ENCODE peak calls at places on chromosomes 11 and 22, in eight cellular contexts. L is hepatocyte, Z is bronchial epithelial cell, S is tibial nerve, Y is H7, O is H1, K is keratinocyte, D is AG04450. U is an unnamed sample. For H3K27me3, the result is how much of the 10 kb centered on the place peaks cover.

GRCh38 chr11:132379540-132379939 is 1009.1 kb downstream of the NTM start:
- DNase-seq in L (no peak), Z (no peak), S (no peak), Y (no peak), O (no peak), K (no peak), D (no peak), U (no peak)

GRCh38 chr11:73313652-73314051 is 5.6 kb downstream of the ARHGEF17 start:
- DNase-seq in L (no peak), Z (no peak), S (no peak), Y (no peak), O (no peak), K (no peak), D (no peak), U (no peak)

GRCh38 chr11:5600374-5600851 is 4.0 kb downstream of the TRIM6 start:
- DNase-seq in L (peak), Z (peak), S (peak), Y (peak), O (peak), K (no peak), D (peak), U (peak)

GRCh38 chr11:60915250-60915914 is 1.4 kb downstream of the TMEM109 start:
- DNase-seq in L (peak), Z (peak), S (peak), Y (peak), O (peak), K (no peak), D (no peak), U (peak)

GRCh38 chr11:121767433-121767832 is 314.7 kb upstream of the SORL1-AS1 start:
- DNase-seq in L (no peak), Z (peak), S (no peak), Y (no peak), O (no peak), K (no peak), D (no peak), U (no peak)

GRCh38 chr22:37383342-37383741 is 43.9 kb downstream of the ELFN2 start:
- DNase-seq in L (no peak), Z (no peak), S (no peak), Y (no peak), O (no peak), K (no peak), D (no peak), U (no peak)

GRCh38 chr11:81707881-81708280 is 1025.8 kb downstream of the FAM181B start:
- DNase-seq in L (no peak), Z (no peak), S (no peak), Y (peak), O (no peak), K (no peak), D (no peak), U (no peak)

GRCh38 chr22:41535244-41535643 is 9.0 kb downstream of the POLR3H start:
- DNase-seq in L (peak), Z (peak), S (no peak), Y (peak), O (no peak), K (no peak), D (no peak), U (no peak)

GRCh38 chr11:61273151-61274078 is 21.7 kb downstream of the VWCE start:
- DNase-seq in L (no peak), Z (no peak), S (no peak), Y (no peak), O (no peak), K (no peak), D (no peak), U (peak)

GRCh38 chr11:106288057-106288456 is 210.6 kb downstream of the AASDHPPT start:
- DNase-seq in L (no peak), Z (no peak), S (no peak), Y (no peak), O (no peak), K (no peak), D (no peak), U (no peak)

GRCh38 chr11:70544774-70545625 is 146.7 kb downstream of the CTTN start:
- DNase-seq in L (peak), Z (no peak), S (no peak), Y (peak), O (no peak), K (no peak), D (no peak), U (no peak)

GRCh38 chr11:126474220-126474619 is 118.7 kb downstream of the ST3GAL4 start:
- DNase-seq in L (no peak), Z (no peak), S (no peak), Y (peak), O (no peak), K (no peak), D (no peak), U (no peak)

GRCh38 chr11:10322401-10322800 is 17.5 kb downstream of the ADM start:
- DNase-seq in L (no peak), Z (no peak), S (no peak), Y (no peak), O (no peak), K (no peak), D (no peak), U (no peak)

GRCh38 chr11:132312616-132313210 is 942.3 kb downstream of the NTM start:
- DNase-seq in L (no peak), Z (peak), S (no peak), Y (peak), O (no peak), K (no peak), D (no peak), U (peak)

GRCh38 chr22:19869497-19870152 is 15.0 kb upstream of the GNB1L start:
- DNase-seq in L (no peak), Z (no peak), S (peak), Y (peak), O (peak), K (no peak), D (no peak), U (no peak)

GRCh38 chr11:58576792-58577440 is 1.3 kb upstream of the LPXN start:
- DNase-seq in L (peak), Z (peak), S (no peak), Y (no peak), O (no peak), K (no peak), D (no peak), U (peak)

GRCh38 chr22:45575607-45576272 is 73.1 kb downstream of the FBLN1 start:
- DNase-seq in L (peak), Z (no peak), S (no peak), Y (peak), O (no peak), K (no peak), D (no peak), U (no peak)

GRCh38 chr11:118791961-118792578 is 1.1 kb upstream of the DDX6 start:
- DNase-seq in L (peak), Z (no peak), S (no peak), Y (peak), O (peak), K (no peak), D (no peak), U (peak)

GRCh38 chr22:44738347-44738715 is 14.0 kb upstream of the ARHGAP8 start:
- DNase-seq in L (peak), Z (peak), S (no peak), Y (peak), O (peak), K (no peak), D (no peak), U (peak)

GRCh38 chr11:103798029-103798428 is 238.4 kb upstream of the DDI1 start:
- DNase-seq in L (no peak), Z (no peak), S (no peak), Y (no peak), O (no peak), K (no peak), D (peak), U (no peak)

GRCh38 chr11:76443254-76443935 is 1.4 kb upstream of the EMSY start:
- DNase-seq in L (peak), Z (peak), S (no peak), Y (no peak), O (no peak), K (no peak), D (no peak), U (peak)

GRCh38 chr22:27651486-27651885 is 150.1 kb downstream of the MN1 start:
- DNase-seq in L (no peak), Z (no peak), S (no peak), Y (no peak), O (no peak), K (no peak), D (no peak), U (no peak)

GRCh38 chr11:27420722-27421572 is 51.6 kb downstream of the LGR4 start:
- DNase-seq in L (no peak), Z (peak), S (no peak), Y (no peak), O (no peak), K (no peak), D (no peak), U (peak)

GRCh38 chr11:34439521-34440258 is 956 bp downstream of the CAT start:
- DNase-seq in L (no peak), Z (no peak), S (no peak), Y (no peak), O (no peak), K (no peak), D (no peak), U (peak)

GRCh38 chr11:28384418-28384817 is 276.2 kb downstream of the METTL15 start:
- DNase-seq in L (no peak), Z (peak), S (no peak), Y (no peak), O (no peak), K (peak), D (peak), U (no peak)

GRCh38 chr11:95419915-95420314 is 188.9 kb upstream of the SESN3 start:
- DNase-seq in L (peak), Z (peak), S (no peak), Y (no peak), O (no peak), K (no peak), D (peak), U (no peak)

GRCh38 chr11:80007616-80008015 is 566.8 kb upstream of the TENM4 start:
- DNase-seq in L (no peak), Z (no peak), S (no peak), Y (no peak), O (no peak), K (no peak), D (no peak), U (no peak)

GRCh38 chr11:3217751-3218482 is 696 bp downstream of the MRGPRG start:
- DNase-seq in L (no peak), Z (no peak), S (no peak), Y (peak), O (peak), K (no peak), D (no peak), U (no peak)

GRCh38 chr11:130315354-130315970 is 745 bp upstream of the ZBTB44 start:
- DNase-seq in L (peak), Z (peak), S (no peak), Y (peak), O (peak), K (no peak), D (no peak), U (peak)

GRCh38 chr11:64990222-64990918 is 6.4 kb downstream of the BATF2 start:
- DNase-seq in L (no peak), Z (no peak), S (no peak), Y (peak), O (no peak), K (no peak), D (no peak), U (no peak)

GRCh38 chr22:20052309-20053250 is 27.5 kb upstream of the DGCR8 start:
- DNase-seq in L (no peak), Z (no peak), S (no peak), Y (no peak), O (no peak), K (no peak), D (no peak), U (peak)

DNA sequence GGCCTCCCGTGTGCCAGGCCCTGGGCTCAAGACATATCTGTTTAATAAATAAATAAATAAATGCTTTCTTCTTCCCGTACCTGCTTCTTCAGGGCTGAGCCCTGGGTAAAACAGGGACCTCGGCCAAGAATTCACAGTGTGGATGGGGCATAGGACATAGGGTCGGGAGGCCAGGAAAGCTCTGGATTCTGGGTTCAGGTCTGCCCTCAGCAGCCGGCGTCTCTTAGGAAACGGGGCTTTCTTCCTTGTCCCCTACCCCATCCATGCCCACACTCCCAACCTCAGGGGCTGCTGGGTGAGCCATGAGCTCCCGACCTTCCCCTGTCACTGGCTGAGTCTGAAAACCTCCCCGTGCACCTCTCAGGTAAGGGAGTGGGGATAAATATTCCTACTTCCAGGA is 55.7 kb upstream of the ALX4 start:
- DNase-seq in L (no peak), Z (no peak), S (no peak), Y (no peak), O (no peak), K (no peak), D (no peak), U (no peak)
- H3K27me3 ChIP-seq in L (under half), Z (under half), S (under half), Y (under half), O (under half), K (under half), D (under half), U (under half)

GRCh38 chr11:19441288-19441687 is 200.5 kb upstream of the E2F8 start:
- DNase-seq in L (no peak), Z (no peak), S (no peak), Y (no peak), O (no peak), K (no peak), D (no peak), U (no peak)
- H3K27me3 ChIP-seq in L (under half), Z (under half), S (under half), Y (under half), O (under half), K (under half), D (under half), U (under half)

GRCh38 chr22:39226353-39226752 is 18.4 kb downstream of the PDGFB start:
- DNase-seq in L (no peak), Z (no peak), S (no peak), Y (no peak), O (no peak), K (no peak), D (no peak), U (no peak)
- H3K27me3 ChIP-seq in L (under half), Z (under half), S (under half), Y (under half), O (under half), K (under half), D (under half), U (under half)

DNA sequence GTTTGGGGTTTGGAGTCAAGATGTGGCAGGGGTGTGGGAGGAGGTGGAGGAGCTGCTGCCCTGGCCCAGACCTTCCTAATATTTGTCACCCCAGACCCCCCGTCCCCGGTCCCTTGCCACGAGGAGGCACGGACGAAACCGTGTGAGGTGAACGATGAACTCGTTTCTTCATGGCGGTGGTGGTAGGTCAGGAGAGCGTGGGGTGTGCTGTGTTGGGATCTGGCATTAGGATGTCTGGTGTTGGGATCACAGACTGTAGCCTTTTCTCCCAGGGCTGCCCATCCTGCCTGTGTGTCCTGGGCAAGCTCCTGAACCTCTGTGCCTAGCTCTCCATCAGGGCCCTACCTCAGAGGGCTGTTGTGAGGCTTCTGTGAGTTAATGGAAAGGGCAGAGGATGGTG is 8.4 kb downstream of the MAPK8IP2 start:
- DNase-seq in L (no peak), Z (no peak), S (no peak), Y (no peak), O (no peak), K (no peak), D (no peak), U (no peak)
- H3K27me3 ChIP-seq in L (under half), Z (under half), S (half or more), Y (under half), O (under half), K (under half), D (half or more), U (under half)

DNA sequence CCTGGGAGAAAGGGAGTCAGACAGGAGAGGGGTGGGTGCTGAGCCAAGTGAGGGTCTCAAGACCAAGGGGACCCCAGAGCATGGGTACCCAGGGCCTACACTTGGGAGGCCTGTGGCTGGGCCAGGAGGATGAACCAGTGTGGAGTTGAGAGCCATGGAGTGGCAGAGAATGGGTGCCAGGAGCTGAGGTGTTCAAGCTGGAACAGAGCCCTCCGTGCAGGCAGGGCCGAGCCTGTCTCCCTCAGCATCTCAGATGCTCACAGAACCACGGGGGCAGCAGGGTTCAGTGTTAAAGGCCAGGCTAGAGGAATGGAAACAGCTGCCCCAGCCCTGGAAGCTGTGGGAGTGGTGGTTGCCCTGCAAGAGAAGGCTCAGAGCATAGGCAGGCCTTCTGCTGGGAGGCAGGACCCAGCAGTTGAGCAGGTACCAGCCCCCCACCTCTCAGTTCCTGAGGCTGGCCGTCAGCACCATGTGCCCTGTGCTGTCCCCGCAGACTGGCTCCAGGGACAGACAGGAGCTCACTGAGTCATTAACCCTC is 32.3 kb downstream of the RSPH14 start:
- DNase-seq in L (no peak), Z (no peak), S (no peak), Y (no peak), O (no peak), K (no peak), D (no peak), U (no peak)
- H3K27me3 ChIP-seq in L (under half), Z (under half), S (under half), Y (under half), O (under half), K (under half), D (under half), U (under half)

DNA sequence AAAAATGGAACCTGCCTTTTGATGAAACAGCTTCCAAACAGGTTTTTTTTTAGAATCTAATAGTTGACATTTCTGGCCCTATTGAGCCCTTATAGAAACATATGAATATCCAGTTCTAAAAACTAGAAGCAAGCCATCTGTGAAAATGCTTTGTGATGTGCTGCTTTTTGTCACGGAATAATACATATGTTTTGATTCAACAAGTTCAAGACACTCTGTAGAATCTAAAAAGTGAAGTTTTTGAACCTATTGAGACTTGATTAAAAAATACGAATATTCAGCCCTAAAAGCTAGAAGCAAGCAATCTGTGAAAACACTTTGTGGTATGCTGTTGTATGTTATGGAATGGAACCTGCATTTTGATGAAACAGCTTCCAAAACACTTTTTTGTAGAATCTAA is 106.7 kb upstream of the VPREB1 start:
- DNase-seq in L (no peak), Z (no peak), S (no peak), Y (no peak), O (no peak), K (no peak), D (no peak), U (no peak)
- H3K27me3 ChIP-seq in L (under half), Z (under half), S (under half), Y (under half), O (under half), K (under half), D (under half), U (under half)

GRCh38 chr11:116148645-116149044 is 624.1 kb downstream of the BUD13 start:
- DNase-seq in L (no peak), Z (no peak), S (no peak), Y (no peak), O (no peak), K (no peak), D (no peak), U (no peak)
- H3K27me3 ChIP-seq in L (under half), Z (under half), S (under half), Y (under half), O (under half), K (under half), D (under half), U (under half)

GRCh38 chr11:19055905-19056304 is 4.6 kb downstream of the MRGPRX2 start:
- DNase-seq in L (no peak), Z (no peak), S (no peak), Y (no peak), O (no peak), K (no peak), D (no peak), U (no peak)
- H3K27me3 ChIP-seq in L (under half), Z (under half), S (under half), Y (under half), O (under half), K (under half), D (under half), U (under half)

GRCh38 chr11:19353287-19353686 is 112.5 kb upstream of the E2F8 start:
- DNase-seq in L (no peak), Z (no peak), S (no peak), Y (no peak), O (no peak), K (no peak), D (no peak), U (no peak)

GRCh38 chr11:19352736-19353110 is 112.0 kb upstream of the E2F8 start:
- DNase-seq in L (no peak), Z (no peak), S (no peak), Y (no peak), O (no peak), K (no peak), D (no peak), U (no peak)

GRCh38 chr11:19351426-19351825 is 110.7 kb upstream of the E2F8 start:
- DNase-seq in L (no peak), Z (no peak), S (no peak), Y (no peak), O (no peak), K (no peak), D (no peak), U (no peak)

GRCh38 chr11:19350093-19350665 is 109.4 kb upstream of the E2F8 start:
- DNase-seq in L (no peak), Z (no peak), S (no peak), Y (no peak), O (no peak), K (no peak), D (no peak), U (no peak)

GRCh38 chr11:19352072-19352735 is 111.5 kb upstream of the E2F8 start:
- DNase-seq in L (no peak), Z (no peak), S (no peak), Y (no peak), O (no peak), K (no peak), D (no peak), U (no peak)
- H3K27me3 ChIP-seq in L (half or more), Z (under half), S (under half), Y (under half), O (under half), K (half or more), D (half or more), U (under half)

GRCh38 chr11:1433568-1433967 is 43.8 kb downstream of the BRSK2 start:
- DNase-seq in L (no peak), Z (no peak), S (no peak), Y (no peak), O (no peak), K (no peak), D (no peak), U (no peak)

GRCh38 chr11:1425006-1425405 is 35.3 kb downstream of the BRSK2 start:
- DNase-seq in L (no peak), Z (no peak), S (no peak), Y (no peak), O (no peak), K (no peak), D (no peak), U (no peak)

GRCh38 chr11:1425439-1425838 is 35.7 kb downstream of the BRSK2 start:
- DNase-seq in L (no peak), Z (no peak), S (no peak), Y (no peak), O (no peak), K (no peak), D (no peak), U (no peak)

GRCh38 chr11:1433977-1434640 is 44.4 kb downstream of the BRSK2 start:
- DNase-seq in L (no peak), Z (no peak), S (no peak), Y (no peak), O (no peak), K (no peak), D (no peak), U (no peak)

GRCh38 chr11:1428762-1429316 is 39.1 kb downstream of the BRSK2 start:
- DNase-seq in L (no peak), Z (no peak), S (no peak), Y (no peak), O (no peak), K (no peak), D (no peak), U (no peak)
- H3K27me3 ChIP-seq in L (under half), Z (under half), S (under half), Y (under half), O (under half), K (under half), D (under half), U (under half)